ENCODE peak calls at places on chromosomes 3 and 15, in seven cellular contexts. W is AG04450; E is stomach; N is esophagus muscularis mucosa; H is LHCN-M2; C is hippocampal formation; G is activated naive CD4-positive, alpha-beta T cell treated with Interleukin-2 at 50 U/mL for 16 hours. K is an unnamed sample.

GRCh38 chr3:114380233-114380645 is 86.4 kb downstream of the TIGIT start:
- DNase-seq in N (no peak), C (peak), W (peak), G (no peak), E (peak), H (peak), K (peak)

GRCh38 chr3:147311716-147312115 is 94.6 kb downstream of the ZIC4 start:
- DNase-seq in N (no peak), H (peak), C (no peak), E (no peak), G (no peak), W (peak), K (no peak)

GRCh38 chr15:29784413-29784812 is 37.9 kb downstream of the TJP1 start:
- DNase-seq in H (peak), G (no peak), C (no peak), W (no peak), E (no peak), N (no peak), K (no peak)

GRCh38 chr15:40345225-40345866 is 4.6 kb upstream of the CCDC9B start:
- DNase-seq in G (no peak), W (no peak), H (no peak), E (no peak), N (no peak), C (no peak), K (no peak)

GRCh38 chr15:101228313-101228712 is 23.5 kb downstream of the CHSY1 start:
- DNase-seq in C (no peak), N (no peak), E (no peak), W (no peak), G (no peak), H (no peak), K (no peak)

GRCh38 chr15:81481326-81481725 is 107.3 kb upstream of the TMC3 start:
- DNase-seq in E (no peak), H (no peak), N (no peak), C (no peak), G (no peak), W (no peak), K (no peak)

GRCh38 chr15:69271217-69271616 is 27.5 kb upstream of the PAQR5 start:
- DNase-seq in C (no peak), G (no peak), H (no peak), W (no peak), E (no peak), N (no peak), K (no peak)

GRCh38 chr3:152050782-152051405 is 177.5 kb downstream of the SUCNR1 start:
- DNase-seq in N (no peak), E (no peak), H (no peak), W (no peak), C (no peak), G (no peak), K (no peak)

GRCh38 chr3:127073931-127074820 is 91.3 kb downstream of the PLXNA1 start:
- DNase-seq in E (no peak), H (no peak), W (no peak), N (no peak), C (no peak), G (no peak), K (no peak)

GRCh38 chr3:102174312-102174712 is 260.5 kb upstream of the ZPLD1 start:
- DNase-seq in G (no peak), N (no peak), H (peak), E (no peak), C (no peak), W (peak), K (no peak)

GRCh38 chr3:161217496-161217895 is 3.6 kb upstream of the NMD3 start:
- DNase-seq in G (no peak), H (peak), W (no peak), E (no peak), C (no peak), N (no peak), K (no peak)

GRCh38 chr3:23669541-23670255 is 136.1 kb upstream of the UBE2E1 start:
- DNase-seq in E (no peak), C (no peak), W (no peak), H (no peak), G (no peak), N (no peak), K (no peak)

GRCh38 chr3:164732166-164732565 is 346.1 kb downstream of the SI start:
- DNase-seq in E (no peak), H (peak), W (no peak), G (no peak), C (no peak), N (no peak), K (no peak)

GRCh38 chr3:11668243-11669232 is 24.8 kb upstream of the VGLL4 start:
- DNase-seq in G (no peak), N (peak), C (no peak), H (no peak), E (no peak), W (no peak), K (no peak)

GRCh38 chr3:188220988-188221818 is 67.2 kb downstream of the LPP start:
- DNase-seq in W (no peak), N (peak), H (peak), C (no peak), G (no peak), E (no peak), K (no peak)

GRCh38 chr15:66394912-66395311 is 8.2 kb downstream of the MAP2K1 start:
- DNase-seq in W (no peak), H (no peak), C (no peak), N (no peak), G (no peak), E (no peak), K (no peak)

GRCh38 chr3:151864423-151865101 is 8.9 kb upstream of the SUCNR1 start:
- DNase-seq in N (no peak), W (peak), H (peak), E (no peak), C (no peak), G (no peak), K (no peak)

GRCh38 chr3:46853441-46854410 is 9.5 kb downstream of the MYL3 start:
- DNase-seq in G (no peak), E (no peak), H (no peak), C (no peak), W (no peak), N (no peak), K (no peak)

GRCh38 chr3:80338366-80338765 is 570.6 kb upstream of the ROBO1 start:
- DNase-seq in N (no peak), C (no peak), E (no peak), G (no peak), H (peak), W (no peak), K (no peak)

GRCh38 chr3:149547413-149547812 is 72.9 kb downstream of the TM4SF4 start:
- DNase-seq in W (no peak), H (no peak), G (no peak), C (no peak), E (no peak), N (peak), K (no peak)

GRCh38 chr3:150129181-150129580 is 158.5 kb upstream of the PFN2 start:
- DNase-seq in G (no peak), W (no peak), E (no peak), N (peak), H (peak), C (no peak), K (no peak)

GRCh38 chr3:186487819-186488218 is 56.4 kb downstream of the CRYGS start:
- DNase-seq in G (no peak), C (no peak), E (no peak), H (no peak), W (no peak), N (no peak), K (no peak)

GRCh38 chr3:50050361-50050760 is 38.4 kb upstream of the RBM5 start:
- DNase-seq in H (peak), E (no peak), W (peak), C (no peak), G (no peak), N (no peak), K (no peak)

GRCh38 chr3:57060089-57060829 is at the start of gene SPATA12:
- DNase-seq in W (peak), C (peak), E (peak), G (no peak), H (peak), N (no peak), K (peak)

GRCh38 chr3:141383555-141384129 is 15.3 kb downstream of the ZBTB38 start:
- DNase-seq in C (no peak), E (no peak), G (no peak), N (no peak), W (no peak), H (no peak), K (no peak)

GRCh38 chr3:117752984-117753717 is 1043.6 kb downstream of the TUSC7 start:
- DNase-seq in W (peak), G (no peak), N (no peak), H (peak), C (no peak), E (no peak), K (no peak)

GRCh38 chr3:4533489-4534443 is 40.6 kb downstream of the ITPR1 start:
- DNase-seq in W (no peak), G (no peak), E (no peak), C (no peak), N (no peak), H (peak), K (no peak)

GRCh38 chr15:73600413-73601050 is 32.7 kb downstream of the NPTN start:
- DNase-seq in H (no peak), C (no peak), G (no peak), E (no peak), N (peak), W (no peak), K (no peak)

GRCh38 chr3:149010504-149010951 is 19.2 kb downstream of the GYG1 start:
- DNase-seq in H (no peak), G (no peak), E (no peak), N (no peak), C (no peak), W (no peak), K (no peak)

GRCh38 chr3:25502233-25502632 is 74.2 kb downstream of the RARB start:
- DNase-seq in C (no peak), E (no peak), N (no peak), H (no peak), G (no peak), W (no peak), K (no peak)